ENCODE peak calls at places on chromosome 14, in five cellular contexts. One of them, this sample, is unnamed.

GRCh38 chr14:28661171-28661772 is 105.3 kb upstream of the FOXG1 start:
- DNase-seq in body of pancreas: no peak
- DNase-seq in HCT116: no peak
- DNase-seq in lower leg skin: no peak
- DNase-seq in IMR-90: peak; percentile 28
- DNase-seq in this sample: no peak

GRCh38 chr14:52391866-52392600 is 77.9 kb downstream of the PTGER2 start:
- DNase-seq in body of pancreas: no peak
- DNase-seq in IMR-90: peak; percentile 48
- DNase-seq in lower leg skin: no peak
- DNase-seq in HCT116: peak; percentile 13
- DNase-seq in this sample: no peak

GRCh38 chr14:71142375-71143038 is 235.2 kb downstream of the PCNX1 start:
- DNase-seq in lower leg skin: peak; percentile 23
- DNase-seq in HCT116: no peak
- DNase-seq in IMR-90: peak; percentile 98
- DNase-seq in body of pancreas: no peak
- DNase-seq in this sample: no peak

GRCh38 chr14:101062611-101063010 is 159.1 kb upstream of the RTL1 start:
- DNase-seq in body of pancreas: no peak
- DNase-seq in lower leg skin: no peak
- DNase-seq in IMR-90: peak; percentile 66
- DNase-seq in HCT116: no peak
- DNase-seq in this sample: no peak

GRCh38 chr14:89794096-89794495 is 160.4 kb downstream of the EFCAB11 start:
- DNase-seq in lower leg skin: peak; percentile 93
- DNase-seq in body of pancreas: no peak
- DNase-seq in HCT116: no peak
- DNase-seq in IMR-90: no peak
- DNase-seq in this sample: no peak

GRCh38 chr14:28652782-28653181 is 113.8 kb upstream of the FOXG1 start:
- DNase-seq in IMR-90: peak; percentile 20
- DNase-seq in body of pancreas: no peak
- DNase-seq in lower leg skin: no peak
- DNase-seq in HCT116: no peak
- DNase-seq in this sample: no peak

GRCh38 chr14:67557118-67557517 is 24.0 kb downstream of the PLEKHH1 start:
- DNase-seq in lower leg skin: no peak
- DNase-seq in IMR-90: peak; percentile 22
- DNase-seq in body of pancreas: no peak
- DNase-seq in HCT116: no peak
- DNase-seq in this sample: no peak

GRCh38 chr14:106845286-106846087 is 1319.1 kb downstream of the TMEM121 start:
- DNase-seq in lower leg skin: no peak
- DNase-seq in IMR-90: no peak
- DNase-seq in HCT116: no peak
- DNase-seq in body of pancreas: peak; percentile 72
- DNase-seq in this sample: no peak

GRCh38 chr14:72443991-72444431 is 449.9 kb downstream of the DPF3 start:
- DNase-seq in IMR-90: no peak
- DNase-seq in body of pancreas: no peak
- DNase-seq in lower leg skin: no peak
- DNase-seq in HCT116: no peak
- DNase-seq in this sample: no peak

DNA sequence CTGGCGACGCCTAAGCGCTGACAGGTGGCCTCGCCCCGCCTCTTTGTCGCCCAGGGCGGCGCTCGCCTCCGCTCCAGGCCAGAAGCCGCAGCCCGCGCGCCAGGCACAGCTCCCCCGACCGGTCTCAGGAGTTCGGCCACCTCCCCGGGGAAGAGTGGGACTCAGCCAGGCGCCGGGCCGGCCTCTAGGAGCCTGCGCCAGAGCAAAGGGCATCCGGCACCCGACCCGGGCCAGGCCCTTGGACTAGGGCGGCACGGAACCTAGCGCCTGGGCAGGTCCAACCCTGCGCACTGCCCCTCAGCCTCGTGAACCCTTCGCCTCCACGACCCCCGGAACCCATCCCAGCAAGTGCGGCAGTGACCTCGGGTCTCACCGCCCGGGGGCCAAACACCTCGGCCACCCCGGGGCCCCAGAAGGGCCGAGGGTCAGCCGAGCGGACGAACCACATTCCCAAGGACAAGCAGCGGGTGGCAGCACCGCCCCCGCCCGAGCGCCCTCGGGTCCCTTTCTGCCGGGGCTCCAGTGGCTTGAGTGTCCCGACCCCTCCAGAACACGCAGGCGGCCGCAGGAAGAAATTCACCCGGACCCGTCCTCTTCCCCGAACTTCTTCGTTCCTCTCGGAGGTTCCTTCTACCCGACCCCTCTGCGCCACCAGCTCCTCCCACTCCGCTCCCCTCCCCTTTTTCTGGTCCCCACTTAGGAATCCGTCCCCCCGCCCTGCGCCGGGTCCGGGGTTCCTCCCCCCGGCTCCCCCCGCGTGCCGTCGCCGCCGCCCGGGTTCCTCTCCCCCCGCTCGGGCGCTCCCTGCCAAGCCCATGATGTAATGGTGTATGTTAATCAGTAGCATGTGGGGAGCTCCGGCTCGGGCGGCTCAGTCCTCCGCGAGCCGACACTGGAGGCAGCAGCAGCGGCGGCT is 1.4 kb upstream of the SAMD4A start:
- DNase-seq in lower leg skin: peak; percentile 99
- DNase-seq in IMR-90: peak; percentile 90
- DNase-seq in HCT116: peak; percentile 79
- DNase-seq in body of pancreas: peak; percentile 95
- DNase-seq in this sample: peak; percentile 77
- TF ChIP-seq POLR2A in lower leg skin: no peak
- TF ChIP-seq POLR2A in IMR-90: peak; percentile 98
- TF ChIP-seq POLR2A in HCT116: no peak
- TF ChIP-seq POLR2A in body of pancreas: peak; percentile 99
- TF ChIP-seq POLR2A in this sample: peak; percentile 33

GRCh38 chr14:77181603-77182437 is at the start of gene TMEM63C:
- DNase-seq in body of pancreas: peak; percentile 52
- DNase-seq in HCT116: peak; percentile 93
- DNase-seq in lower leg skin: no peak
- DNase-seq in IMR-90: no peak
- DNase-seq in this sample: peak; percentile 21
- TF ChIP-seq POLR2A in body of pancreas: no peak
- TF ChIP-seq POLR2A in HCT116: no peak
- TF ChIP-seq POLR2A in lower leg skin: no peak
- TF ChIP-seq POLR2A in IMR-90: no peak
- TF ChIP-seq POLR2A in this sample: peak; percentile 18

GRCh38 chr14:58426819-58427288 is 477 bp downstream of the TIMM9 start:
- DNase-seq in body of pancreas: peak; percentile 60
- DNase-seq in lower leg skin: peak; percentile 87
- DNase-seq in HCT116: no peak
- DNase-seq in IMR-90: peak; percentile 65
- DNase-seq in this sample: no peak
- TF ChIP-seq POLR2A in body of pancreas: no peak
- TF ChIP-seq POLR2A in lower leg skin: no peak
- TF ChIP-seq POLR2A in HCT116: no peak
- TF ChIP-seq POLR2A in IMR-90: no peak
- TF ChIP-seq POLR2A in this sample: no peak

GRCh38 chr14:103805708-103806107 is 41.7 kb downstream of the PPP1R13B start:
- DNase-seq in body of pancreas: no peak
- DNase-seq in lower leg skin: no peak
- DNase-seq in IMR-90: no peak
- DNase-seq in HCT116: no peak
- DNase-seq in this sample: no peak

GRCh38 chr14:103811189-103811588 is 36.2 kb downstream of the PPP1R13B start:
- DNase-seq in body of pancreas: no peak
- DNase-seq in lower leg skin: no peak
- DNase-seq in IMR-90: no peak
- DNase-seq in HCT116: no peak
- DNase-seq in this sample: no peak

GRCh38 chr14:103806805-103807204 is 40.6 kb downstream of the PPP1R13B start:
- DNase-seq in HCT116: no peak
- DNase-seq in lower leg skin: no peak
- DNase-seq in body of pancreas: no peak
- DNase-seq in IMR-90: no peak
- DNase-seq in this sample: no peak

GRCh38 chr14:103803661-103804060 is 43.7 kb downstream of the PPP1R13B start:
- DNase-seq in body of pancreas: no peak
- DNase-seq in lower leg skin: no peak
- DNase-seq in IMR-90: peak; percentile 40
- DNase-seq in HCT116: no peak
- DNase-seq in this sample: no peak

DNA sequence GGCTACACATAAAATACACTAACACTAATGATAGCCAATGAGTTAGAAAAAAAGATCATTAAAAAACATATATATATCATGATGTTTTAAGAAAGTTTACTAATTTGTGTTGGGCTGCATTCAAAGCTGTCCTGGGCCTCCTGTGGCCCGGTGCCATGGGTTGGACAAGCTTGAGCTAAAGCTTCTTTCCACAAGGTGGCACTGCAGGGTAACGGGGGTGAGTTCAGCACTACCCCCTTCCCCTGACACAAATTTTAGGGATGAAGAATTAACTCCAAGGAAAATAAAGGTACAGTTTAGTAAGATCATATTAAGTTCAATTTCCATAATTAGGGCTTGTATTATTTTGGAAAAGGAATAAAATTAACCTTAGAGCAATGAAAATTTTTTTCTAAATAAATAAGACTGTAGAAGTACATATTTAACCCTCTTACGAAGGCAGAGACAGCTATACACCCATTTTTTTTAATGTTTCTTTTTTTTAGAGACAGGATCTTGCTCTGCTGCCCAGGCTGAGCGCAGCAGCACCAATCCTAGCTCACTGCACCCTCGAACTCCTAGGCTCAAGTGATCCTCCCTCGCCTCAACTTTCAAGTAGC is 38.9 kb downstream of the PPP1R13B start:
- DNase-seq in HCT116: peak; percentile 58
- DNase-seq in IMR-90: peak; percentile 65
- DNase-seq in body of pancreas: peak; percentile 87
- DNase-seq in lower leg skin: peak; percentile 93
- DNase-seq in this sample: peak; percentile 83
- TF ChIP-seq POLR2A in HCT116: no peak
- TF ChIP-seq POLR2A in IMR-90: peak; percentile 32
- TF ChIP-seq POLR2A in body of pancreas: no peak
- TF ChIP-seq POLR2A in lower leg skin: no peak
- TF ChIP-seq POLR2A in this sample: no peak

DNA sequence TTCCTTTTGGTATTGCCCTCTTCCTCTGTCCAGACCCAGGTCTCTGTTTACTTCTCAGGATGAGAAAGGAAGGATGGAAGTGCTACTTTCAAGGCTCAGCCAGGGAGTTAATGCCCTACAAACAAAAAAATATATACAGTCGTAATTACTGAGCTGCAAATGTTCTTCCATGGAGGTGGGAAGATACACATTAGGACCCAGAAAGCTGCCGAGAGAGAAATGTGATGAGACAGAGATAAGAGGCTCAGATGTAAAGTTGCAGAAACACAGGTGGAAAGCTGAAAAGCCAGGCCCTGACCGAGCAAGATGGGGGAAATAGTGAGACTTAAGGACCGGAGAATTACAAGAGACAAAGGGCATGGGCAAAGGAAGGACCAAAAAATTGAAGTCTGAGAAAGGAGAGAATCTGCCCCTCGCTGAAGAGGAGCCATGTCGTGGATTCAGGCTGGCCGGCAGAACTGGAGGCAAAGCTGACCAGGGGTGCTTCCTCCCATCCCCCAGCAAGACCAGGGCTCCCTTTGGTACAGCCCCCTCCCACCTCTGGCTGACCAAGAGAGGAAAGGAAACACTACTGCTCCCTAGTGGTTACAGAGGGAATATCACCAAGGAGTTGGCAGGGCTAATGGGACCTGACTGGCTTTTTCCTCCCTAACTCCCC is 12.2 kb downstream of the ZFHX2 start:
- DNase-seq in lower leg skin: no peak
- DNase-seq in body of pancreas: no peak
- DNase-seq in IMR-90: peak; percentile 28
- DNase-seq in HCT116: peak; percentile 19
- DNase-seq in this sample: peak; percentile 39
- TF ChIP-seq POLR2A in lower leg skin: no peak
- TF ChIP-seq POLR2A in body of pancreas: no peak
- TF ChIP-seq POLR2A in IMR-90: no peak
- TF ChIP-seq POLR2A in HCT116: no peak
- TF ChIP-seq POLR2A in this sample: no peak

GRCh38 chr14:68561531-68562007 is 231.3 kb downstream of the ZFP36L1 start:
- DNase-seq in HCT116: no peak
- DNase-seq in lower leg skin: peak; percentile 78
- DNase-seq in body of pancreas: peak; percentile 5
- DNase-seq in IMR-90: no peak
- DNase-seq in this sample: no peak

GRCh38 chr14:68564236-68564825 is 228.5 kb downstream of the ZFP36L1 start:
- DNase-seq in body of pancreas: no peak
- DNase-seq in lower leg skin: peak; percentile 84
- DNase-seq in HCT116: no peak
- DNase-seq in IMR-90: no peak
- DNase-seq in this sample: no peak

GRCh38 chr14:68562911-68563255 is 230.0 kb downstream of the ZFP36L1 start:
- DNase-seq in lower leg skin: peak; percentile 77
- DNase-seq in HCT116: no peak
- DNase-seq in IMR-90: no peak
- DNase-seq in body of pancreas: no peak
- DNase-seq in this sample: no peak

GRCh38 chr14:68564826-68565760 is 227.8 kb downstream of the ZFP36L1 start:
- DNase-seq in body of pancreas: no peak
- DNase-seq in IMR-90: no peak
- DNase-seq in lower leg skin: peak; percentile 81
- DNase-seq in HCT116: no peak
- DNase-seq in this sample: no peak

GRCh38 chr14:68563256-68564131 is 229.4 kb downstream of the ZFP36L1 start:
- DNase-seq in lower leg skin: peak; percentile 71
- DNase-seq in HCT116: no peak
- DNase-seq in body of pancreas: peak; percentile 43
- DNase-seq in IMR-90: peak; percentile 35
- DNase-seq in this sample: no peak
- TF ChIP-seq POLR2A in lower leg skin: no peak
- TF ChIP-seq POLR2A in HCT116: no peak
- TF ChIP-seq POLR2A in body of pancreas: peak; percentile 10
- TF ChIP-seq POLR2A in IMR-90: no peak
- TF ChIP-seq POLR2A in this sample: no peak